ENCODE peak calls at places on chromosome 3, in nine cellular contexts. One of them, this sample, is unnamed.

GRCh38 chr3:52670621-52671521 is 14.8 kb downstream of the PBRM1 start:
- DNase-seq in cerebellar cortex: no peak
- DNase-seq in left cardiac atrium: no peak
- DNase-seq in right atrium auricular region: peak
- DNase-seq in caudate nucleus: no peak
- DNase-seq in HEK293T: no peak
- DNase-seq in heart left ventricle: no peak
- DNase-seq in stimulated activated CD8-positive, alpha-beta memory T cell treated with anti-CD3 and anti-CD28 coated beads, Interleukin-4, amount 100 ng/mL, for 48 hours: peak
- DNase-seq in ovary: peak
- DNase-seq in this sample: peak

GRCh38 chr3:140553591-140553990 is 124.3 kb upstream of the TRIM42 start:
- DNase-seq in caudate nucleus: no peak
- DNase-seq in HEK293T: no peak
- DNase-seq in heart left ventricle: no peak
- DNase-seq in stimulated activated CD8-positive, alpha-beta memory T cell treated with anti-CD3 and anti-CD28 coated beads, Interleukin-4, amount 100 ng/mL, for 48 hours: no peak
- DNase-seq in left cardiac atrium: no peak
- DNase-seq in cerebellar cortex: no peak
- DNase-seq in right atrium auricular region: no peak
- DNase-seq in ovary: no peak
- DNase-seq in this sample: no peak

GRCh38 chr3:54859204-54859603 is 68.7 kb downstream of the LRTM1 start:
- DNase-seq in cerebellar cortex: no peak
- DNase-seq in stimulated activated CD8-positive, alpha-beta memory T cell treated with anti-CD3 and anti-CD28 coated beads, Interleukin-4, amount 100 ng/mL, for 48 hours: no peak
- DNase-seq in right atrium auricular region: no peak
- DNase-seq in ovary: no peak
- DNase-seq in heart left ventricle: no peak
- DNase-seq in left cardiac atrium: no peak
- DNase-seq in HEK293T: no peak
- DNase-seq in caudate nucleus: no peak
- DNase-seq in this sample: no peak

GRCh38 chr3:65439641-65440040 is 599.1 kb downstream of the MAGI1 start:
- DNase-seq in heart left ventricle: peak
- DNase-seq in cerebellar cortex: peak
- DNase-seq in ovary: peak
- DNase-seq in HEK293T: peak
- DNase-seq in stimulated activated CD8-positive, alpha-beta memory T cell treated with anti-CD3 and anti-CD28 coated beads, Interleukin-4, amount 100 ng/mL, for 48 hours: no peak
- DNase-seq in caudate nucleus: peak
- DNase-seq in right atrium auricular region: no peak
- DNase-seq in left cardiac atrium: peak
- DNase-seq in this sample: no peak

GRCh38 chr3:177440456-177441105 is 243.3 kb upstream of the TBL1XR1 start:
- DNase-seq in left cardiac atrium: no peak
- DNase-seq in HEK293T: no peak
- DNase-seq in ovary: no peak
- DNase-seq in right atrium auricular region: no peak
- DNase-seq in caudate nucleus: peak
- DNase-seq in heart left ventricle: no peak
- DNase-seq in stimulated activated CD8-positive, alpha-beta memory T cell treated with anti-CD3 and anti-CD28 coated beads, Interleukin-4, amount 100 ng/mL, for 48 hours: no peak
- DNase-seq in cerebellar cortex: peak
- DNase-seq in this sample: no peak

GRCh38 chr3:124246949-124247348 is 255.0 kb upstream of the ROPN1 start:
- DNase-seq in caudate nucleus: no peak
- DNase-seq in left cardiac atrium: no peak
- DNase-seq in ovary: no peak
- DNase-seq in cerebellar cortex: peak
- DNase-seq in heart left ventricle: no peak
- DNase-seq in HEK293T: peak
- DNase-seq in stimulated activated CD8-positive, alpha-beta memory T cell treated with anti-CD3 and anti-CD28 coated beads, Interleukin-4, amount 100 ng/mL, for 48 hours: no peak
- DNase-seq in right atrium auricular region: no peak
- DNase-seq in this sample: no peak

GRCh38 chr3:166190360-166190759 is 353.1 kb upstream of the BCHE start:
- DNase-seq in heart left ventricle: no peak
- DNase-seq in left cardiac atrium: no peak
- DNase-seq in caudate nucleus: no peak
- DNase-seq in HEK293T: no peak
- DNase-seq in right atrium auricular region: no peak
- DNase-seq in stimulated activated CD8-positive, alpha-beta memory T cell treated with anti-CD3 and anti-CD28 coated beads, Interleukin-4, amount 100 ng/mL, for 48 hours: no peak
- DNase-seq in ovary: no peak
- DNase-seq in cerebellar cortex: no peak
- DNase-seq in this sample: no peak

GRCh38 chr3:168096210-168096795 is 579 bp upstream of the GOLIM4 start:
- DNase-seq in HEK293T: peak
- DNase-seq in right atrium auricular region: peak
- DNase-seq in heart left ventricle: peak
- DNase-seq in caudate nucleus: no peak
- DNase-seq in left cardiac atrium: peak
- DNase-seq in ovary: no peak
- DNase-seq in stimulated activated CD8-positive, alpha-beta memory T cell treated with anti-CD3 and anti-CD28 coated beads, Interleukin-4, amount 100 ng/mL, for 48 hours: peak
- DNase-seq in cerebellar cortex: peak
- DNase-seq in this sample: peak

GRCh38 chr3:168034152-168034928 is 61.4 kb downstream of the GOLIM4 start:
- DNase-seq in right atrium auricular region: no peak
- DNase-seq in left cardiac atrium: no peak
- DNase-seq in HEK293T: no peak
- DNase-seq in stimulated activated CD8-positive, alpha-beta memory T cell treated with anti-CD3 and anti-CD28 coated beads, Interleukin-4, amount 100 ng/mL, for 48 hours: no peak
- DNase-seq in heart left ventricle: peak
- DNase-seq in ovary: no peak
- DNase-seq in caudate nucleus: no peak
- DNase-seq in cerebellar cortex: peak
- DNase-seq in this sample: no peak

GRCh38 chr3:58237940-58238681 is 519 bp downstream of the ABHD6 start:
- DNase-seq in HEK293T: peak
- DNase-seq in right atrium auricular region: peak
- DNase-seq in caudate nucleus: peak
- DNase-seq in ovary: peak
- DNase-seq in heart left ventricle: peak
- DNase-seq in cerebellar cortex: peak
- DNase-seq in left cardiac atrium: peak
- DNase-seq in stimulated activated CD8-positive, alpha-beta memory T cell treated with anti-CD3 and anti-CD28 coated beads, Interleukin-4, amount 100 ng/mL, for 48 hours: peak
- DNase-seq in this sample: no peak

GRCh38 chr3:143329567-143330164 is 210.1 kb downstream of the CHST2 start:
- DNase-seq in left cardiac atrium: no peak
- DNase-seq in stimulated activated CD8-positive, alpha-beta memory T cell treated with anti-CD3 and anti-CD28 coated beads, Interleukin-4, amount 100 ng/mL, for 48 hours: no peak
- DNase-seq in cerebellar cortex: peak
- DNase-seq in HEK293T: no peak
- DNase-seq in ovary: peak
- DNase-seq in caudate nucleus: no peak
- DNase-seq in right atrium auricular region: no peak
- DNase-seq in heart left ventricle: no peak
- DNase-seq in this sample: no peak

GRCh38 chr3:184450542-184450941 is 70.7 kb downstream of the CHRD start:
- DNase-seq in right atrium auricular region: no peak
- DNase-seq in ovary: no peak
- DNase-seq in heart left ventricle: no peak
- DNase-seq in cerebellar cortex: no peak
- DNase-seq in HEK293T: no peak
- DNase-seq in left cardiac atrium: no peak
- DNase-seq in stimulated activated CD8-positive, alpha-beta memory T cell treated with anti-CD3 and anti-CD28 coated beads, Interleukin-4, amount 100 ng/mL, for 48 hours: no peak
- DNase-seq in caudate nucleus: no peak
- DNase-seq in this sample: no peak

GRCh38 chr3:194824676-194825075 is 139.0 kb downstream of the FAM43A start:
- DNase-seq in heart left ventricle: peak
- DNase-seq in HEK293T: no peak
- DNase-seq in caudate nucleus: no peak
- DNase-seq in cerebellar cortex: no peak
- DNase-seq in left cardiac atrium: peak
- DNase-seq in right atrium auricular region: peak
- DNase-seq in stimulated activated CD8-positive, alpha-beta memory T cell treated with anti-CD3 and anti-CD28 coated beads, Interleukin-4, amount 100 ng/mL, for 48 hours: no peak
- DNase-seq in ovary: no peak
- DNase-seq in this sample: peak

GRCh38 chr3:53062905-53063304 is 17.0 kb upstream of the SFMBT1 start:
- DNase-seq in cerebellar cortex: no peak
- DNase-seq in left cardiac atrium: no peak
- DNase-seq in stimulated activated CD8-positive, alpha-beta memory T cell treated with anti-CD3 and anti-CD28 coated beads, Interleukin-4, amount 100 ng/mL, for 48 hours: no peak
- DNase-seq in heart left ventricle: no peak
- DNase-seq in ovary: no peak
- DNase-seq in HEK293T: no peak
- DNase-seq in caudate nucleus: no peak
- DNase-seq in right atrium auricular region: peak
- DNase-seq in this sample: no peak

This sample was measured in BJ.